ENCODE peak calls at places on chromosomes 2 and 18, in four cellular contexts. One of them, this sample, is unnamed.

GRCh38 chr2:188042412-188042811 is 249.3 kb upstream of the GULP1 start:
- DNase-seq in CD8-positive, alpha-beta T cell: no peak
- DNase-seq in OCI-LY7: no peak
- DNase-seq in heart left ventricle: no peak
- DNase-seq in this sample: no peak

GRCh38 chr2:111705711-111706323 is 178.2 kb downstream of the ANAPC1 start:
- DNase-seq in CD8-positive, alpha-beta T cell: no peak
- DNase-seq in OCI-LY7: peak; percentile 98
- DNase-seq in heart left ventricle: no peak
- DNase-seq in this sample: peak; percentile 100

GRCh38 chr18:1976484-1976883 is 594.8 kb downstream of the METTL4 start:
- DNase-seq in CD8-positive, alpha-beta T cell: no peak
- DNase-seq in OCI-LY7: no peak
- DNase-seq in heart left ventricle: no peak
- DNase-seq in this sample: no peak

GRCh38 chr2:31523871-31524492 is 56.8 kb downstream of the SRD5A2 start:
- DNase-seq in CD8-positive, alpha-beta T cell: peak; percentile 10
- DNase-seq in OCI-LY7: peak; percentile 69
- DNase-seq in heart left ventricle: no peak
- DNase-seq in this sample: peak; percentile 67

GRCh38 chr2:71510196-71510807 is 56.9 kb downstream of the DYSF start:
- DNase-seq in CD8-positive, alpha-beta T cell: peak; percentile 42
- DNase-seq in OCI-LY7: peak; percentile 71
- DNase-seq in heart left ventricle: peak; percentile 62
- DNase-seq in this sample: peak; percentile 45

GRCh38 chr18:62009521-62009920 is 116.7 kb upstream of the RNF152 start:
- DNase-seq in CD8-positive, alpha-beta T cell: no peak
- DNase-seq in OCI-LY7: no peak
- DNase-seq in heart left ventricle: no peak
- DNase-seq in this sample: no peak

GRCh38 chr2:129780316-129781282 is 198.9 kb upstream of the RAB6C start:
- DNase-seq in CD8-positive, alpha-beta T cell: no peak
- DNase-seq in OCI-LY7: no peak
- DNase-seq in heart left ventricle: no peak
- DNase-seq in this sample: no peak

GRCh38 chr2:150060341-150060740 is 427.1 kb downstream of the RND3 start:
- DNase-seq in CD8-positive, alpha-beta T cell: no peak
- DNase-seq in OCI-LY7: no peak
- DNase-seq in heart left ventricle: no peak
- DNase-seq in this sample: no peak

GRCh38 chr2:2563309-2563860 is 232.3 kb upstream of the MYT1L start:
- DNase-seq in CD8-positive, alpha-beta T cell: no peak
- DNase-seq in OCI-LY7: no peak
- DNase-seq in heart left ventricle: no peak
- DNase-seq in this sample: no peak

GRCh38 chr2:2564300-2565085 is 233.4 kb upstream of the MYT1L start:
- DNase-seq in CD8-positive, alpha-beta T cell: no peak
- DNase-seq in OCI-LY7: no peak
- DNase-seq in heart left ventricle: no peak
- DNase-seq in this sample: no peak

GRCh38 chr2:2567776-2568175 is 236.7 kb upstream of the MYT1L start:
- DNase-seq in CD8-positive, alpha-beta T cell: no peak
- DNase-seq in OCI-LY7: no peak
- DNase-seq in heart left ventricle: no peak
- DNase-seq in this sample: no peak

GRCh38 chr2:2566396-2567323 is 235.6 kb upstream of the MYT1L start:
- DNase-seq in CD8-positive, alpha-beta T cell: no peak
- DNase-seq in OCI-LY7: no peak
- DNase-seq in heart left ventricle: no peak
- DNase-seq in this sample: no peak

DNA sequence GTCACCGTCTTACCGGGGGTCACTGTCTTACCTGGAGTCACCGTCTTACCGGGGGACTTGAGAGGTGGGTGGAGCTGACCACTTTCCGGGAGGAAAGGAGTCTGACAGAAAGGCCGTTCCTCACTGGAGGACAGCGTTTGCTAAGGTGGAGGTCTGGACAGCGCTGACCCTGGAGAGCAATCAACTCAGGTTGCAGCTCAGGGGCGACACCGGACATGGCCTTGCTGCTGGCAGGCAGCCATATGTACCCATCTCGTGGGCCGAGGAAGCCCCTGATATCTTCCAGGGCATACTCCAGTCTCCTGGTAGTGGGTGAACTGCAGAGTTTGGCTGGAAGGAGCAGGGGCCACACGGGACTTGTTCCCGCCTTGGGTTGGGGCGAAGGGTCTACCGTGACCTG is 234.6 kb upstream of the MYT1L start:
- DNase-seq in CD8-positive, alpha-beta T cell: no peak
- DNase-seq in OCI-LY7: no peak
- DNase-seq in heart left ventricle: no peak
- DNase-seq in this sample: no peak
- H3K9me3 ChIP-seq in CD8-positive, alpha-beta T cell: no peaks in the 10 kb centered on the region
- H3K9me3 ChIP-seq in OCI-LY7: no peaks in the 10 kb centered on the region
- H3K9me3 ChIP-seq in heart left ventricle: no peaks in the 10 kb centered on the region
- H3K9me3 ChIP-seq in this sample: no peaks in the 10 kb centered on the region

DNA sequence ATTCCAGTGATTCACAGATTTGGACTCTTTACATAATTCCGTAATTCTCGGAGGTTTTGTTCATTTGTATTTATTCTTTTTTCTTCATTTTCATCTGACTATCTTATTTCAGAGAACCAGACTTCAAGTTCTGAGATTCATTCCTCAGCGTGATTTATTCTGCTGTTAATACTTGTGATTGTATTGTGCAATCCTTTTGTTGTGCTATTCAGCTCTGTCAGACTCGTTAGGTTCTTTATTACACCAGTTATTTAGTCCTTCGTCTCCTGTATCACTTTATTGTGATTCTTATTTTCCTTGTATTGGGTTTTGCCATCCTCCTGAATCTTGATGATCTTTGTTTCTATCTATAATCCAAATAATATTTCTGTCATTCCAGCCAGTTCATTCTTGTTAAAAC is 529.3 kb upstream of the LRRTM4 start:
- DNase-seq in CD8-positive, alpha-beta T cell: no peak
- DNase-seq in OCI-LY7: no peak
- DNase-seq in heart left ventricle: no peak
- DNase-seq in this sample: no peak
- H3K9me3 ChIP-seq in CD8-positive, alpha-beta T cell: no peaks in the 10 kb centered on the region
- H3K9me3 ChIP-seq in OCI-LY7: no peaks in the 10 kb centered on the region
- H3K9me3 ChIP-seq in heart left ventricle: peaks cover 8% of the 10 kb centered on the region
- H3K9me3 ChIP-seq in this sample: no peaks in the 10 kb centered on the region

GRCh38 chr2:27593240-27593639 is 10.4 kb downstream of the ZNF512 start:
- DNase-seq in CD8-positive, alpha-beta T cell: no peak
- DNase-seq in OCI-LY7: no peak
- DNase-seq in heart left ventricle: no peak
- DNase-seq in this sample: no peak
- H3K9me3 ChIP-seq in CD8-positive, alpha-beta T cell: no peaks in the 10 kb centered on the region
- H3K9me3 ChIP-seq in OCI-LY7: peaks cover 48% of the 10 kb centered on the region
- H3K9me3 ChIP-seq in heart left ventricle: peaks cover 11% of the 10 kb centered on the region
- H3K9me3 ChIP-seq in this sample: no peaks in the 10 kb centered on the region

GRCh38 chr2:148006249-148007007 is 14.1 kb downstream of the ORC4 start:
- DNase-seq in CD8-positive, alpha-beta T cell: no peak
- DNase-seq in OCI-LY7: no peak
- DNase-seq in heart left ventricle: no peak
- DNase-seq in this sample: no peak
- H3K9me3 ChIP-seq in CD8-positive, alpha-beta T cell: no peaks in the 10 kb centered on the region
- H3K9me3 ChIP-seq in OCI-LY7: no peaks in the 10 kb centered on the region
- H3K9me3 ChIP-seq in heart left ventricle: no peaks in the 10 kb centered on the region
- H3K9me3 ChIP-seq in this sample: no peaks in the 10 kb centered on the region

GRCh38 chr18:78735131-78736014 is 244.2 kb upstream of the SALL3 start:
- DNase-seq in CD8-positive, alpha-beta T cell: no peak
- DNase-seq in OCI-LY7: no peak
- DNase-seq in heart left ventricle: no peak
- DNase-seq in this sample: no peak
- H3K9me3 ChIP-seq in CD8-positive, alpha-beta T cell: no peaks in the 10 kb centered on the region
- H3K9me3 ChIP-seq in OCI-LY7: no peaks in the 10 kb centered on the region
- H3K9me3 ChIP-seq in heart left ventricle: no peaks in the 10 kb centered on the region
- H3K9me3 ChIP-seq in this sample: no peaks in the 10 kb centered on the region

GRCh38 chr2:89818873-89819272 is 1127.4 kb downstream of the RPIA start:
- DNase-seq in CD8-positive, alpha-beta T cell: no peak
- DNase-seq in OCI-LY7: no peak
- DNase-seq in heart left ventricle: no peak
- DNase-seq in this sample: no peak
- H3K9me3 ChIP-seq in CD8-positive, alpha-beta T cell: peaks cover 10% of the 10 kb centered on the region
- H3K9me3 ChIP-seq in OCI-LY7: peaks cover 55% of the 10 kb centered on the region
- H3K9me3 ChIP-seq in heart left ventricle: peaks cover 67% of the 10 kb centered on the region
- H3K9me3 ChIP-seq in this sample: no peaks in the 10 kb centered on the region

This sample was measured in MM.1S.